ENCODE peak calls at places on chromosomes 1 and 21, in seven cellular contexts. T is gastrocnemius medialis, M is left lung, R is heart left ventricle, K is tibial artery, H is psoas muscle, Z is mesenchymal stem cell. D is an unnamed sample.

GRCh38 chr1:115337633-115338456 is at the start of gene NGF:
- DNase-seq in H (peak; percentile 62), T (no peak), Z (peak; percentile 46), M (peak; percentile 83), K (peak; percentile 52), R (peak; percentile 68), D (no peak)

GRCh38 chr1:151327903-151328674 is 873 bp upstream of the PI4KB start:
- DNase-seq in T (no peak), Z (no peak), M (peak; percentile 83), H (no peak), K (no peak), R (no peak), D (no peak)

GRCh38 chr21:39033878-39034589 is 149.2 kb downstream of the PSMG1 start:
- DNase-seq in R (peak; percentile 33), H (no peak), M (peak; percentile 88), Z (no peak), T (no peak), K (no peak), D (no peak)

GRCh38 chr1:9261496-9261895 is 26.9 kb downstream of the H6PD start:
- DNase-seq in T (no peak), R (no peak), H (peak; percentile 11), Z (no peak), K (no peak), M (no peak), D (no peak)

GRCh38 chr1:167620002-167620401 is 10.0 kb upstream of the RCSD1 start:
- DNase-seq in R (no peak), K (no peak), Z (no peak), M (no peak), T (no peak), H (no peak), D (no peak)

GRCh38 chr1:67766117-67766978 is 66.9 kb downstream of the GNG12 start:
- DNase-seq in Z (peak; percentile 83), T (peak; percentile 16), K (peak; percentile 51), R (peak; percentile 42), H (no peak), M (no peak), D (peak; percentile 51)

GRCh38 chr1:109307363-109308021 is 681 bp upstream of the MYBPHL start:
- DNase-seq in M (no peak), Z (peak; percentile 33), H (peak; percentile 76), K (no peak), R (peak; percentile 72), T (peak; percentile 59), D (no peak)

GRCh38 chr1:51517361-51518032 is 1.6 kb downstream of the EPS15 start:
- DNase-seq in T (peak; percentile 48), R (no peak), Z (peak; percentile 28), H (no peak), K (peak; percentile 40), M (no peak), D (no peak)

DNA sequence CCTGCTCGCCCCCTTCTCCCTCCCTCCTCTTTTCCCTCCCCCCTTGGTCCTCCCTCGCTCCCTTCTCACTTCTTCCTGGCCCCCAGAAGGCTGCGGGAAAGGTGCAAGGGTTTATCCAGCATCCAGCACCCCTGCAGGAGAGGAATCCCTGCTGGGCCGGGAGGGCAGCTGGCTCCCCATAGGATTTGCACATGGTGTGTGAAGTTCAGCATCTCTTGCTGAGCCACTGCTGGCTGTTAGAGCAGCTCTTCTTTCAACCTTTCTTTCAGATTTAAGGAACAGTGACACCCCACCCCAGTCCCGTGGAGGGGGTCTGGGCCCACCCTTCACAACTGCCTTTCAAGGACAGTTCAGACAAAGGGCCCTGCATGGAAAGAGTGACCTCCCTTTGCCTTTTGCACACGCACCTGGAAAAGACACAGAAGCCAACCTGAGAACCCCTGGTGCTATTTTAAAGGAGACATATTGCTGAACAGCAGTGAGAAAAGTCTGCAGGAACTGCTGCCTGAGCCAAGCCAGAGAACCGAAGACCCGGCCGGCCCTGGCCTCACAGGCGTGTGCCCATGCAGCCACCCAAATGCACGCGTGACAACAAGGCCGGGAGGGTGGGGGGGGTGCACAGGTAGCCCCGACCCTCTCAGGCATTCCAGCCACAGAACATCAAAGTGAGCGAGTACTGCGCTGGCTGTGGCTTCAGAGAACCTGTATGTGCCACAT is 66.6 kb downstream of the SLC37A1 start:
- DNase-seq in T (no peak), M (peak; percentile 44), R (peak; percentile 15), H (no peak), K (no peak), Z (no peak), D (no peak)
- H3K27ac ChIP-seq in T (no peak overlapping the region), M (no peak overlapping the region), R (no peak overlapping the region), H (no peak overlapping the region), K (no peak overlapping the region), Z (no peak overlapping the region), D (no peak overlapping the region)

GRCh38 chr1:225500589-225501192 is 72.9 kb upstream of the LBR start:
- DNase-seq in R (no peak), K (no peak), H (no peak), M (no peak), Z (no peak), T (no peak), D (no peak)

GRCh38 chr1:225493591-225494246 is 65.9 kb upstream of the LBR start:
- DNase-seq in K (no peak), R (no peak), M (no peak), Z (no peak), T (no peak), H (no peak), D (no peak)

GRCh38 chr1:225494789-225495359 is 67.0 kb upstream of the LBR start:
- DNase-seq in R (no peak), Z (no peak), H (no peak), M (no peak), T (no peak), K (no peak), D (no peak)

GRCh38 chr1:225498539-225499135 is 70.8 kb upstream of the LBR start:
- DNase-seq in Z (peak; percentile 51), H (no peak), T (no peak), K (no peak), M (no peak), R (no peak), D (no peak)
- H3K36me3 ChIP-seq in Z (peaks cover 46% of the 10 kb centered on the region), H (peaks cover 82% of the 10 kb centered on the region), T (no peaks in the 10 kb centered on the region), K (peaks cover 25% of the 10 kb centered on the region), M (no peaks in the 10 kb centered on the region), R (peaks cover 82% of the 10 kb centered on the region), D (peaks cover 15% of the 10 kb centered on the region)

DNA sequence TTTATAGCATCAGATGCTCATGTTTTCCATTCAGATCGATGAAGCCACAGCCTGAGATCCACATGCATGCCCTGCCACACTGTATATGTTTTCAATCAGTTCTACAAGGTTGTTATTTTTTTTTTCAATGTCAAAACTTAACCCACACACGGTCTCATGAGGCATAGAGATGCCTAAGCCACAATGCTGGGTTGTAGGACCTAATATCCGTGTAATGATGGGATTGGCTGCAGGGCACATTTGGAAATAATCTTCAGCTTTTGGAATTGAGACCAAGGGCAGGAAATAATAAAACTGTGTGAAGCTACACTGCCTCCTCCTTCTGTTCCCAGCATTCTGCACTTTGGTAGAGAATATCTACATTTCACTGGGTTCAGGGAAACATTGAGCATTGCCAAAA is 176.5 kb downstream of the LYPLAL1 start:
- DNase-seq in H (no peak), R (no peak), M (no peak), K (no peak), T (no peak), Z (no peak), D (no peak)
- H3K4me3 ChIP-seq in H (no peak overlapping the region), R (no peak overlapping the region), M (no peak overlapping the region), K (no peak overlapping the region), T (no peak overlapping the region), Z (no peak overlapping the region), D (no peak overlapping the region)

DNA sequence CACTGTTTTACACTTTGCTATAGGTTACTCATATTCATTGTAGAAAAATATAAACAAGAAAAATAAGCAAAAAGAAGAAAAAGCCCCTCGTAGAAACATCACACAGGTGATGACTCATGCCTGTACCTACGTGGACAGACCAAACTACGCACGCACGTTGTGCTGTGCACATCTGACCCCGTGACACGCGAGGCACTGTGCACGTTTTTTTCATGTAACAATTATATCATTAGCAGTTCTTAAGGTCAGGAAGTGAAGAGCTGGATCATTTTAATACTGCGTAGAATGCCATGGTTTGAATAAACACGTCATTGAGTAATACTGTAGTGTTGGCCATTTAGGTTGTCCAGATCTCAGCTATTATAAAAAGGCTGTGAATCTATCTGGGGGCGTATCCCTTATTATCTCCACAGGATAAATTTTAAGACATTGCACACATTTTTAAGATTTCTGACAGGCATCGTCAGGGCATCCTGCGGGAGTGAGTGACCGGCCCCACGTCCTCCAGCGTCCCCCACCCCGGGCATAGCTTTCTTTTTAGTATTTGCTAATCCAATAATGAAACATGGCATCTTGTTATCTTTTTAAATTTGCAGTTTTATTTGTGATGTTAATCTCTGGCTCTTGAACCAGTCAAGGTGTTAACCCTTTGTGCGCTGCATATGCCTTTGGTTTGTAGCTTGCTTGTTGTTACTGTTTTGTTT is 23.4 kb upstream of the ADARB1 start:
- DNase-seq in Z (peak; percentile 90), T (peak; percentile 84), H (no peak), M (no peak), R (no peak), K (peak; percentile 77), D (no peak)
- H3K27ac ChIP-seq in Z (no peak overlapping the region), T (peak overlapping the region; percentile 85), H (peak overlapping the region; percentile 83), M (no peak overlapping the region), R (no peak overlapping the region), K (peak overlapping the region; percentile 98), D (peak overlapping the region; percentile 99)

GRCh38 chr1:30952098-30952497 is 43.5 kb upstream of the SDC3 start:
- DNase-seq in K (no peak), H (no peak), T (no peak), R (no peak), M (no peak), Z (no peak), D (no peak)

GRCh38 chr1:30948278-30948677 is 39.7 kb upstream of the SDC3 start:
- DNase-seq in H (no peak), K (no peak), M (no peak), R (no peak), Z (no peak), T (no peak), D (no peak)

GRCh38 chr1:30950700-30951099 is 42.1 kb upstream of the SDC3 start:
- DNase-seq in T (no peak), M (no peak), R (no peak), Z (no peak), H (no peak), K (no peak), D (no peak)

GRCh38 chr1:30947212-30947611 is 38.7 kb upstream of the SDC3 start:
- DNase-seq in M (no peak), H (no peak), Z (no peak), K (no peak), R (no peak), T (no peak), D (no peak)

DNA sequence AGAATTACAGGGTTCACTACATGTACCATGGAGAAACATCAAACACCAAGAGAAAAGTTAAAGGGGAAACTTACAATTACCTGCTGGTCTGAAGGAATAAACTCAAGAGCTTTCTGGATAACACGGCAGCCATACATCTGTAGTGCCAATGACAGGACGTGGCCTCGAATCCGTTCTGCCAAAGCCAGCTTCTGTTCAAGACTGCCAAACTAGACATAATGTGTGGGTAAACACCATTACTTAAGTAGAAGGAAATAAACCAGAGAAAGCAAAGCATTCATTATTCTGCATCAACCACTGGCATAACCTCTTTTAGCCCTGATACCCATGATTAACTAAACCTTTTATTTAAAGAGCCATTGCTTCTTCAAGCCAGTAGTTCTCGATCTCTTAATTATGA is 41.5 kb upstream of the SDC3 start:
- DNase-seq in T (no peak), Z (no peak), K (no peak), H (no peak), R (no peak), M (no peak), D (no peak)
- H3K36me3 ChIP-seq in T (peaks cover 4% of the 10 kb centered on the region), Z (peaks cover 88% of the 10 kb centered on the region), K (peaks cover 91% of the 10 kb centered on the region), H (peaks cover 90% of the 10 kb centered on the region), R (peaks cover 95% of the 10 kb centered on the region), M (peaks cover 95% of the 10 kb centered on the region), D (peaks cover 53% of the 10 kb centered on the region)